ENCODE peak calls at places on chromosomes 7 and 10, in eight cellular contexts. B is pancreas, Z is GM20000, D is tibial artery, V is mesothelial cell of epicardium, H is nephron progenitor cell, P is ascending aorta, Q is astrocyte of the spinal cord. K is an unnamed sample.

GRCh38 chr10:35127289-35127891 is 744 bp downstream of the CREM start:
- DNase-seq in B (peak), Z (peak), D (peak), V (peak), H (peak), P (peak), Q (peak), K (peak)

GRCh38 chr7:158442260-158442659 is 145.4 kb downstream of the PTPRN2 start:
- DNase-seq in B (no peak), Z (no peak), D (no peak), V (no peak), H (no peak), P (no peak), Q (no peak), K (no peak)

GRCh38 chr10:130140425-130140824 is 4.2 kb downstream of the GLRX3 start:
- DNase-seq in B (no peak), Z (peak), D (no peak), V (no peak), H (no peak), P (no peak), Q (no peak), K (no peak)

GRCh38 chr7:2641406-2642393 is 9.9 kb downstream of the TTYH3 start:
- DNase-seq in B (peak), Z (peak), D (peak), V (peak), H (peak), P (peak), Q (peak), K (peak)

GRCh38 chr10:114571316-114571999 is 86.6 kb downstream of the ABLIM1 start:
- DNase-seq in B (no peak), Z (no peak), D (no peak), V (no peak), H (no peak), P (no peak), Q (no peak), K (no peak)

GRCh38 chr7:157622000-157622399 is 285.2 kb downstream of the DNAJB6 start:
- DNase-seq in B (no peak), Z (no peak), D (no peak), V (no peak), H (no peak), P (no peak), Q (no peak), K (no peak)

GRCh38 chr10:50554995-50555568 is 68.7 kb downstream of the SGMS1 start:
- DNase-seq in B (no peak), Z (no peak), D (no peak), V (no peak), H (no peak), P (no peak), Q (peak), K (no peak)

GRCh38 chr7:7693881-7694280 is 24.5 kb downstream of the RPA3 start:
- DNase-seq in B (no peak), Z (no peak), D (no peak), V (no peak), H (no peak), P (no peak), Q (peak), K (no peak)

GRCh38 chr10:98536551-98536950 is 89.8 kb upstream of the HPS1 start:
- DNase-seq in B (no peak), Z (no peak), D (no peak), V (no peak), H (no peak), P (no peak), Q (peak), K (no peak)

GRCh38 chr10:11430421-11431275 is 180.8 kb downstream of the USP6NL start:
- DNase-seq in B (no peak), Z (no peak), D (no peak), V (no peak), H (no peak), P (no peak), Q (no peak), K (no peak)

GRCh38 chr10:100934084-100934659 is 21.4 kb downstream of the SLF2 start:
- DNase-seq in B (no peak), Z (no peak), D (no peak), V (no peak), H (no peak), P (no peak), Q (no peak), K (peak)

GRCh38 chr7:124088590-124088989 is 55.7 kb upstream of the TMEM229A start:
- DNase-seq in B (no peak), Z (no peak), D (no peak), V (no peak), H (no peak), P (no peak), Q (no peak), K (no peak)

GRCh38 chr7:29077854-29078253 is 68.5 kb downstream of the CPVL start:
- DNase-seq in B (no peak), Z (no peak), D (no peak), V (no peak), H (no peak), P (no peak), Q (no peak), K (no peak)

GRCh38 chr10:97714401-97715258 is 1.1 kb downstream of the MARVELD1 start:
- DNase-seq in B (no peak), Z (peak), D (peak), V (peak), H (peak), P (peak), Q (peak), K (peak)

GRCh38 chr7:31192996-31193395 is 140.9 kb downstream of the ADCYAP1R1 start:
- DNase-seq in B (peak), Z (peak), D (no peak), V (peak), H (peak), P (no peak), Q (peak), K (peak)

GRCh38 chr7:26091933-26092332 is 60.1 kb upstream of the NFE2L3 start:
- DNase-seq in B (no peak), Z (no peak), D (no peak), V (no peak), H (no peak), P (no peak), Q (no peak), K (peak)

GRCh38 chr7:30348083-30348560 is 63.7 kb downstream of the ZNRF2 start:
- DNase-seq in B (no peak), Z (peak), D (no peak), V (no peak), H (no peak), P (no peak), Q (peak), K (no peak)

GRCh38 chr7:151876112-151876898 is 610 bp downstream of the PRKAG2 start:
- DNase-seq in B (peak), Z (peak), D (peak), V (peak), H (peak), P (peak), Q (peak), K (peak)

GRCh38 chr7:147432068-147432467 is 1158.5 kb upstream of the C7orf33 start:
- DNase-seq in B (no peak), Z (no peak), D (no peak), V (no peak), H (peak), P (no peak), Q (peak), K (peak)

GRCh38 chr10:78914502-78915330 is 154.1 kb upstream of the ZMIZ1 start:
- DNase-seq in B (peak), Z (no peak), D (no peak), V (no peak), H (no peak), P (no peak), Q (no peak), K (no peak)

GRCh38 chr10:127824826-127825225 is 67.9 kb downstream of the CLRN3 start:
- DNase-seq in B (no peak), Z (no peak), D (no peak), V (no peak), H (no peak), P (no peak), Q (no peak), K (no peak)

GRCh38 chr7:56063882-56064625 is at the start of gene SUMF2:
- DNase-seq in B (peak), Z (peak), D (peak), V (peak), H (peak), P (peak), Q (peak), K (peak)

GRCh38 chr10:24444337-24444736 is 235.4 kb downstream of the KIAA1217 start:
- DNase-seq in B (no peak), Z (no peak), D (no peak), V (no peak), H (no peak), P (no peak), Q (peak), K (no peak)

GRCh38 chr7:92768501-92769360 is 67.6 kb downstream of the CDK6 start:
- DNase-seq in B (no peak), Z (peak), D (no peak), V (no peak), H (no peak), P (no peak), Q (no peak), K (no peak)

GRCh38 chr7:108404509-108405435 is 51.5 kb downstream of the NRCAM start:
- DNase-seq in B (no peak), Z (no peak), D (no peak), V (no peak), H (no peak), P (no peak), Q (no peak), K (no peak)

GRCh38 chr7:101156866-101157589 is 2.8 kb downstream of the AP1S1 start:
- DNase-seq in B (no peak), Z (no peak), D (no peak), V (no peak), H (no peak), P (no peak), Q (no peak), K (no peak)

GRCh38 chr10:6013413-6014192 is 36.3 kb upstream of the IL15RA start:
- DNase-seq in B (no peak), Z (no peak), D (no peak), V (no peak), H (no peak), P (no peak), Q (no peak), K (no peak)

GRCh38 chr7:4634166-4634565 is 47.9 kb upstream of the FOXK1 start:
- DNase-seq in B (no peak), Z (no peak), D (no peak), V (no peak), H (no peak), P (no peak), Q (no peak), K (no peak)

GRCh38 chr7:30912021-30912420 is 368 bp downstream of the AQP1 start:
- DNase-seq in B (no peak), Z (no peak), D (no peak), V (no peak), H (no peak), P (no peak), Q (no peak), K (no peak)

GRCh38 chr10:80104066-80104926 is 25.8 kb downstream of the TMEM254 start:
- DNase-seq in B (no peak), Z (peak), D (peak), V (no peak), H (no peak), P (no peak), Q (peak), K (no peak)

GRCh38 chr10:125035136-125035535 is 93.2 kb downstream of the ZRANB1 start:
- DNase-seq in B (no peak), Z (no peak), D (no peak), V (no peak), H (no peak), P (no peak), Q (peak), K (no peak)

GRCh38 chr10:27558612-27559020 is 54.5 kb downstream of the RAB18 start:
- DNase-seq in B (peak), Z (peak), D (no peak), V (peak), H (peak), P (peak), Q (peak), K (peak)

GRCh38 chr7:106517508-106517907 is 143.4 kb downstream of the CCDC71L start:
- DNase-seq in B (no peak), Z (no peak), D (no peak), V (no peak), H (no peak), P (no peak), Q (no peak), K (no peak)

GRCh38 chr10:79321494-79321882 is 25.8 kb upstream of the PPIF start:
- DNase-seq in B (no peak), Z (no peak), D (no peak), V (no peak), H (no peak), P (no peak), Q (no peak), K (no peak)

GRCh38 chr10:131094406-131095108 is 217.0 kb downstream of the TCERG1L start:
- DNase-seq in B (no peak), Z (no peak), D (no peak), V (peak), H (peak), P (no peak), Q (no peak), K (no peak)

GRCh38 chr10:111299037-111299436 is 222.2 kb downstream of the ADRA2A start:
- DNase-seq in B (no peak), Z (no peak), D (no peak), V (no peak), H (no peak), P (no peak), Q (no peak), K (no peak)

GRCh38 chr7:1233328-1234048 is 816 bp downstream of the UNCX start:
- DNase-seq in B (no peak), Z (no peak), D (no peak), V (no peak), H (peak), P (no peak), Q (no peak), K (no peak)

GRCh38 chr7:1231214-1232102 is 1.2 kb upstream of the UNCX start:
- DNase-seq in B (no peak), Z (no peak), D (no peak), V (no peak), H (peak), P (no peak), Q (no peak), K (no peak)

GRCh38 chr7:1234049-1234691 is 1.5 kb downstream of the UNCX start:
- DNase-seq in B (no peak), Z (no peak), D (no peak), V (no peak), H (no peak), P (no peak), Q (no peak), K (no peak)

GRCh38 chr7:1232103-1232466 is 587 bp upstream of the UNCX start:
- DNase-seq in B (no peak), Z (no peak), D (no peak), V (no peak), H (no peak), P (no peak), Q (no peak), K (no peak)

GRCh38 chr7:1232623-1233327 is at the start of gene UNCX:
- DNase-seq in B (no peak), Z (no peak), D (no peak), V (no peak), H (peak), P (no peak), Q (no peak), K (no peak)
- TF ChIP-seq CTCF in B (no peak), Z (no peak), D (no peak), V (no peak), H (no peak), P (no peak), Q (no peak), K (no peak)

GRCh38 chr7:149873074-149873967 is 448 bp upstream of the ATP6V0E2 start:
- DNase-seq in B (peak), Z (peak), D (peak), V (peak), H (peak), P (peak), Q (peak), K (peak)

GRCh38 chr7:149873968-149874643 is at the start of gene ATP6V0E2:
- DNase-seq in B (no peak), Z (no peak), D (no peak), V (no peak), H (no peak), P (no peak), Q (no peak), K (no peak)

GRCh38 chr7:149870701-149871483 is 2.9 kb upstream of the ATP6V0E2 start:
- DNase-seq in B (no peak), Z (no peak), D (no peak), V (peak), H (no peak), P (no peak), Q (no peak), K (no peak)

GRCh38 chr7:149871576-149871975 is 2.2 kb upstream of the ATP6V0E2 start:
- DNase-seq in B (no peak), Z (no peak), D (no peak), V (no peak), H (no peak), P (no peak), Q (no peak), K (no peak)

GRCh38 chr7:149872419-149873073 is 1.2 kb upstream of the ATP6V0E2 start:
- DNase-seq in B (peak), Z (peak), D (peak), V (peak), H (peak), P (peak), Q (peak), K (peak)
- TF ChIP-seq CTCF in B (no peak), Z (no peak), D (no peak), V (no peak), H (no peak), P (peak), Q (peak), K (no peak)

DNA sequence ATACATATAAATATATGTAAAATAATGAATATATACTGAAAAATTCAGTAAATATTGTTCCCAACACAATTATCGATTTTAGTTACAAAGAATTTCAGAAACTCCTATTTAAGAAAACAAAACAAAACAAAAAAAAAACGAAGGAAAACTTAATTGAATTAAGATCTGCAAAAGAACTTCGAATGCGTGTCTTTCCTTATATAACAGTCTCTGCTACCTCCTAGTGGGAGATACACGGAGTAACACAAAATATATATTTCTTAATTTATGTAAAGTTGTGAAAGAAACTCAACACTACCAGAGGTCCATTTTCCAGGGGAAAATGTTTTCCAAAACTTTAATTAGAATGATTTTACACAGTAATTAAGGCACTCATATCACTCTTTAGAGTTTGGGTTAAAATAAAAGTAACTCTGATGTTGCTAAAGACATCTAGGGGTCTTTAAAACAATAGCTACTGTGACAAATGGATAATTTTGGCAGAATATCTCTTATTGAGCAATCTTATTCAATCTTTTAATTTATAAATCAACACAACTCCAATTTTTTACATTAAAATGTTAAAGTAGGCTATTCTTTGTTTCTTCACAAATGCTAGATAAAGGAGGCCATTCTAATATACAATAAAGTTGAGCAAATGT is 41.6 kb downstream of the NEBL start:
- DNase-seq in B (no peak), Z (no peak), D (no peak), V (no peak), H (no peak), P (no peak), Q (peak), K (no peak)
- TF ChIP-seq CTCF in B (no peak), Z (no peak), D (peak), V (peak), H (peak), P (peak), Q (peak), K (peak)

DNA sequence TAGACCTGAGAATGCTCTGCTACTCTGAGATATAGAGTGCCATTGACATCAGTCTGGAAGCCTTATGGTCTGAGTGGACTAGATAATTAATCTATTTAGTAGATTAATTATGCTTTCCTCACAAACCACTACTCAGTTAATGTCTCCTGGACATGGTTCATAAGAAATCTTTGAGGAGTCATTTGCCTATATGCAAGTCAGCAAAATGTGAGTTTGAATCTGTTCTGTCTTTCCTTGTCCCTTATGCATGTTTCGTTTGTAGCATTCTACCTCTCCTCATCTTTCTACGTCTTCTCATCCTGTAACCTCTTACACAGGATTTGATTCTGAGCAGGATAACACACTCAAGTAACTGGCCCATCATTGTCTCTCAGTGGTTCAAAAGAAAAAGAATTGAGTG is 735.4 kb upstream of the LRRTM3 start:
- DNase-seq in B (no peak), Z (no peak), D (no peak), V (no peak), H (no peak), P (no peak), Q (no peak), K (no peak)
- TF ChIP-seq CTCF in B (no peak), Z (no peak), D (no peak), V (no peak), H (no peak), P (no peak), Q (no peak), K (no peak)

DNA sequence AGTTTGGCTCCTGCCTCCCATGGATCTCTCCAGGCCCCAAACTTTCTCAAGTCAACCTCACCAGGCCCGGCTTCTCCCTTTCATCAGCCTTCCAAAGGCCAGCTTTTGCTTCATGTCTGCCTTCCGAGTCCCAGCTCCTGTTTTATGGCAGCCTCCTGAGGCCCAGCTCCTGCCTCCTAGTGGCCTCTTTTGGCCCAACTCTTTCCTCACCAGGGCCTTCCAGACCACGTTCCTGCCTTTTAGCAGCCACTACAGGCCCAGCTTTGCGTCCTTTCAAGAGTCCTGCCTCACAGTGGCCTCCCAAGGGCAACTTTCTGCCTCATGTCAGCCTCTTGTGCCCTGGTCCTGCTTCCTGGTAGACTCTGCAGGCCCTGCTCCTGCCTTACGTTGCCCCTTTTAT is 15.3 kb upstream of the TMEM248 start:
- DNase-seq in B (no peak), Z (peak), D (no peak), V (no peak), H (no peak), P (no peak), Q (no peak), K (no peak)
- TF ChIP-seq CTCF in B (no peak), Z (no peak), D (no peak), V (no peak), H (no peak), P (no peak), Q (no peak), K (no peak)